ENCODE peak calls at places on chromosome 15, in eight cellular contexts. Q, N, Z, B, M, O, Y and T are unnamed samples.

GRCh38 chr15:22267761-22268160 is 187.4 kb downstream of the OR4M2 start:
- DNase-seq in Z (no peak), O (no peak), Y (no peak), M (no peak), B (no peak), N (no peak), Q (no peak), T (no peak)

GRCh38 chr15:74402873-74403589 is 30.7 kb downstream of the SEMA7A start:
- DNase-seq in Q (no peak), M (peak), Y (no peak), O (no peak), B (no peak), N (no peak), Z (no peak), T (no peak)

GRCh38 chr15:77412972-77413371 is 6.9 kb downstream of the PEAK1 start:
- DNase-seq in O (no peak), Q (no peak), N (no peak), Y (no peak), B (no peak), M (no peak), Z (no peak), T (no peak)

GRCh38 chr15:92843819-92844218 is 56.3 kb upstream of the CHD2 start:
- DNase-seq in Q (no peak), Z (no peak), Y (no peak), O (no peak), M (no peak), N (no peak), B (no peak), T (no peak)

GRCh38 chr15:75161788-75162414 is 39.8 kb upstream of the C15orf39 start:
- DNase-seq in B (no peak), Y (no peak), O (peak), N (no peak), Z (no peak), M (no peak), Q (no peak), T (peak)

GRCh38 chr15:84970832-84971231 is 10.8 kb upstream of the PDE8A start:
- DNase-seq in N (no peak), B (no peak), Q (no peak), O (no peak), M (no peak), Y (no peak), Z (no peak), T (no peak)

GRCh38 chr15:52103217-52104207 is 9.1 kb downstream of the BCL2L10 start:
- DNase-seq in O (peak), Q (no peak), M (no peak), N (peak), B (peak), Y (peak), Z (peak), T (peak)

GRCh38 chr15:60585743-60586708 is 107.1 kb upstream of the ICE2 start:
- DNase-seq in Q (peak), Y (no peak), M (peak), B (peak), N (peak), Z (peak), O (peak), T (no peak)

GRCh38 chr15:60093273-60094067 is 89.4 kb downstream of the FOXB1 start:
- DNase-seq in Q (no peak), Z (no peak), O (no peak), Y (no peak), N (no peak), B (no peak), M (peak), T (no peak)

GRCh38 chr15:55434989-55435825 is 26.9 kb downstream of the PIERCE2 start:
- DNase-seq in Y (peak), B (peak), O (peak), Z (peak), N (no peak), Q (no peak), M (peak), T (no peak)

GRCh38 chr15:60733196-60733595 is 254.3 kb upstream of the ICE2 start:
- DNase-seq in B (no peak), Z (no peak), O (no peak), M (no peak), Y (no peak), N (no peak), Q (no peak), T (no peak)

GRCh38 chr15:83322061-83322460 is 37.6 kb upstream of the BNC1 start:
- DNase-seq in O (peak), Z (no peak), Y (no peak), Q (no peak), B (no peak), N (no peak), M (no peak), T (no peak)

GRCh38 chr15:82146990-82147461 is 101.2 kb upstream of the MEX3B start:
- DNase-seq in N (no peak), O (peak), Z (no peak), Y (no peak), Q (no peak), B (peak), M (no peak), T (no peak)

GRCh38 chr15:45115312-45115820 is 1.2 kb downstream of the DUOXA2 start:
- DNase-seq in Z (no peak), B (no peak), M (no peak), Q (no peak), Y (no peak), O (no peak), N (no peak), T (peak)

GRCh38 chr15:70280781-70281180 is 183.1 kb upstream of the TLE3 start:
- DNase-seq in O (no peak), Z (no peak), B (no peak), N (no peak), Y (no peak), Q (no peak), M (no peak), T (no peak)

GRCh38 chr15:72339777-72340177 is 19.8 kb upstream of the CELF6 start:
- DNase-seq in Z (peak), B (peak), O (peak), N (no peak), Q (no peak), Y (no peak), M (no peak), T (peak)

GRCh38 chr15:52284164-52284563 is 11.4 kb downstream of the MYO5C start:
- DNase-seq in N (no peak), Y (no peak), B (peak), Q (no peak), M (no peak), Z (peak), O (peak), T (no peak)

GRCh38 chr15:63323798-63324651 is 46.6 kb downstream of the APH1B start:
- DNase-seq in Z (no peak), Q (no peak), Y (no peak), O (no peak), B (no peak), N (no peak), M (no peak), T (no peak)

GRCh38 chr15:50380089-50380488 is 25.1 kb upstream of the GABPB1 start:
- DNase-seq in Z (no peak), Y (no peak), B (no peak), N (no peak), Q (no peak), O (peak), M (no peak), T (no peak)

GRCh38 chr15:74866090-74866489 is 7.1 kb downstream of the SCAMP2 start:
- DNase-seq in M (no peak), Z (peak), O (peak), Y (no peak), N (no peak), Q (no peak), B (peak), T (no peak)

GRCh38 chr15:32855942-32856341 is 138.1 kb downstream of the GREM1 start:
- DNase-seq in B (peak), Q (no peak), Y (no peak), O (peak), Z (peak), N (no peak), M (no peak), T (no peak)

GRCh38 chr15:68650901-68651709 is 72.3 kb downstream of the CORO2B start:
- DNase-seq in O (no peak), Q (peak), N (no peak), M (peak), Y (no peak), B (no peak), Z (no peak), T (no peak)

GRCh38 chr15:31239409-31239808 is 87.2 kb upstream of the KLF13 start:
- DNase-seq in B (no peak), Z (no peak), Y (no peak), M (no peak), O (no peak), Q (no peak), N (no peak), T (no peak)

GRCh38 chr15:48759921-48760320 is 50.9 kb downstream of the CEP152 start:
- DNase-seq in N (no peak), O (no peak), Z (no peak), M (no peak), Y (no peak), B (no peak), Q (no peak), T (peak)

GRCh38 chr15:55599384-55599783 is 11.2 kb upstream of the PYGO1 start:
- DNase-seq in N (no peak), Y (no peak), M (no peak), B (no peak), Z (no peak), Q (no peak), O (no peak), T (no peak)

GRCh38 chr15:63156708-63157065 is 590 bp downstream of the RPS27L start:
- DNase-seq in Z (no peak), B (peak), M (peak), Q (no peak), O (peak), N (peak), Y (no peak), T (no peak)

GRCh38 chr15:85993116-85993515 is 86.6 kb upstream of the AGBL1 start:
- DNase-seq in Z (no peak), M (no peak), Q (no peak), N (no peak), B (no peak), O (no peak), Y (no peak), T (no peak)

GRCh38 chr15:99729920-99730319 is 3.3 kb downstream of the LYSMD4 start:
- DNase-seq in N (no peak), Q (no peak), Y (no peak), Z (no peak), M (peak), B (peak), O (peak), T (no peak)
- TF ChIP-seq CTCF in N (no peak), Q (peak), Y (peak), Z (peak), M (no peak), B (peak), O (peak), T (no peak)

GRCh38 chr15:76343313-76343996 is 6.9 kb downstream of the ISL2 start:
- DNase-seq in O (no peak), N (no peak), B (no peak), M (no peak), Y (no peak), Z (no peak), Q (no peak), T (no peak)

GRCh38 chr15:76346666-76347506 is 10.3 kb downstream of the ISL2 start:
- DNase-seq in Y (no peak), O (peak), M (peak), Q (no peak), B (no peak), Z (no peak), N (no peak), T (no peak)

GRCh38 chr15:76345880-76346665 is 9.5 kb downstream of the ISL2 start:
- DNase-seq in Q (no peak), M (peak), Y (no peak), O (no peak), N (no peak), B (no peak), Z (no peak), T (no peak)

GRCh38 chr15:76347507-76348055 is 11.0 kb downstream of the ISL2 start:
- DNase-seq in M (no peak), Q (no peak), N (no peak), Z (no peak), O (no peak), B (no peak), Y (no peak), T (no peak)

DNA sequence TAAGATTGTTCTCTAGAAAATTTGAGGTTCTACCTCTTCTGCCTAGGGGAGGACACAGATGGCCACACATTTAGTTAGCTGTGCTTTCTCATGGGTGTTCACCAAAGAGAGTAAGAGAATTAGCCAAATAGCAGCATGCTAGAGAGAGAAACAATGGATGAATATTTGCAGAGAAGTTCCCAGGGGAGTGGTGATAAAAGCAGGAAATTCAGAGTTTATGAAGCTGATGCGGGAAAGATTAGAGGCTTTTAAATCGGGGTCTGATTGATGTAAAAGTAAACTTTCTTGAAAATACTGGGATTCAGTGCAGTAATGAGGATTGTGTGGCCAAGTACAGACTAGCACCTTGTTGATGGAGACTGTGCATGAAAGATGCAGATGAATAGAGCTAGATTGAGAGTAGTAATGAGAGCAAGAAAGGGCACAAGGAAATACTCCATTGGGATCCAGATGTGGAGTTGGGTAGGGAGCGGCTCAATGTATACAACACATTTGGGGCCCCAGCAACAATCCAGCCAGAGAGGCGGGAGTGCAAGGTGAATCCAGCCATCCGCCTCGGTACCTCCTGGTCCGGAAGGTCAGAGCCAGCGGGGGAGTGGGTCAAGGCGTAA is 8.8 kb downstream of the ISL2 start:
- DNase-seq in Y (no peak), O (no peak), Q (no peak), N (no peak), Z (no peak), B (no peak), M (no peak), T (no peak)
- H3K4me3 ChIP-seq in Y (no peak), O (no peak), Q (no peak), N (no peak), Z (no peak), B (no peak), M (no peak), T (no peak)

GRCh38 chr15:41020311-41020710 is 67.0 kb downstream of the CHAC1 start:
- DNase-seq in Z (no peak), M (no peak), Q (no peak), N (no peak), B (no peak), Y (no peak), O (no peak), T (no peak)

GRCh38 chr15:41020829-41021228 is 67.6 kb downstream of the CHAC1 start:
- DNase-seq in N (no peak), Q (no peak), Y (no peak), Z (no peak), O (no peak), M (no peak), B (no peak), T (no peak)

GRCh38 chr15:41017051-41017735 is 63.9 kb downstream of the CHAC1 start:
- DNase-seq in O (peak), B (no peak), Y (no peak), N (no peak), Q (no peak), Z (no peak), M (no peak), T (no peak)

GRCh38 chr15:41019174-41019573 is 65.9 kb downstream of the CHAC1 start:
- DNase-seq in O (no peak), N (no peak), Z (no peak), M (no peak), Q (no peak), B (no peak), Y (no peak), T (no peak)

DNA sequence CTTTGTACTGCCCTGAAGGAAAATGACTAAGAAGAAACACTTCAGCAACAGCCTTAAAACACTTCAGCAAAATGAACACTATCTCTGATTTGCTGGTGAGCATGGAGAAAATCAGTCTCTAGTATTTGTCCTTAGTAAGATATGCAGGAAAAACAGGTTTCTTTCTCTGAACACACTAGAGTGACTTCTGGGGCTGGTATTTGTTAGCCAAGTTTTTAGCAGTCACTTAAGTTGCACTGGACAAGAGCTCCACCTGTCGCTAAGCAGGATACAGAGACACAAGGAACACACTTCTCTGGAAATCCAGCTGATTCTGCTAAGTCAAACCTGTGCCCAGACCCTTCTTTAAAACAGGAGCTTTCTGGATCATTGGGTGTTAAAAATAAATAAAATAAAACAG is 65.3 kb downstream of the CHAC1 start:
- DNase-seq in Q (no peak), O (peak), B (no peak), N (no peak), M (peak), Z (no peak), Y (no peak), T (no peak)
- TF ChIP-seq CTCF in Q (no peak), O (peak), B (peak), N (no peak), M (peak), Z (peak), Y (no peak), T (peak)

GRCh38 chr15:64893481-64894394 is 18.0 kb upstream of the ANKDD1A start:
- DNase-seq in B (peak), Q (peak), M (peak), Z (peak), O (peak), N (peak), Y (peak), T (peak)
- H3K4me3 ChIP-seq in B (no peak), Q (peak), M (peak), Z (no peak), O (peak), N (peak), Y (peak), T (peak)

DNA sequence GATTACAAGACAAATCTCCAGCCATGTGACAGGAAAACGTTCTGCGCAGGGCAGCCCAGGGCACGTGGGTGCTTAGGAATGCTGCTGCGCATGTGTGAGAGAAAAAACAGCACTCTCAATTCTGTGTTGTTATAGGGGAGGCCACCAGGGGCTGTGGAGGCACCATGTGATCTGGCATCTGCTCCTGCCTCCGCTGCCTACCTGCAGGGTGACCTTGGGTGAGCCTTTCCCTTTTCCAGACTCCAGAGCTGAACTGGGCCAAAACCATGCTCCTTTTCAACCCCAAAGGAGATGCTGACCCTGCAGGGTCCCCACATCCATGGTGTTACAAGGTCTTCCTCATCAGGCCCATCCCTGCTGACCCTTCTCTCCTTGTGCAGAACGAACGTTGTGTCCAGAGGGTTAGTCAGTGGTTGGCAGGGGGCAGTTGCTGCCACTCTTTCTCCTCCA is 81.5 kb upstream of the RASGRF1 start:
- DNase-seq in Q (no peak), Y (no peak), N (no peak), O (peak), M (no peak), B (no peak), Z (no peak), T (no peak)
- TF ChIP-seq CTCF in Q (no peak), Y (peak), N (no peak), O (no peak), M (no peak), B (peak), Z (no peak), T (no peak)

GRCh38 chr15:99322643-99323405 is 71.5 kb downstream of the LRRC28 start:
- DNase-seq in M (no peak), N (no peak), Q (no peak), Y (no peak), Z (no peak), O (no peak), B (no peak), T (no peak)

GRCh38 chr15:99321477-99321876 is 70.2 kb downstream of the LRRC28 start:
- DNase-seq in O (no peak), Q (no peak), Y (no peak), M (no peak), B (no peak), Z (no peak), N (no peak), T (no peak)

GRCh38 chr15:99326235-99326634 is 75.0 kb downstream of the LRRC28 start:
- DNase-seq in Z (no peak), N (no peak), O (no peak), B (no peak), Y (no peak), M (no peak), Q (no peak), T (no peak)

GRCh38 chr15:99324700-99325099 is 73.4 kb downstream of the LRRC28 start:
- DNase-seq in Q (no peak), B (no peak), Z (no peak), M (no peak), Y (no peak), N (no peak), O (no peak), T (no peak)

GRCh38 chr15:99324082-99324620 is 72.9 kb downstream of the LRRC28 start:
- DNase-seq in Y (peak), B (peak), O (peak), N (no peak), M (no peak), Z (peak), Q (no peak), T (no peak)
- H3K4me3 ChIP-seq in Y (no peak), B (peak), O (peak), N (no peak), M (no peak), Z (peak), Q (no peak), T (no peak)